ENCODE peak calls at places on chromosomes 16 and 17, in nine cellular contexts. O is CD4-positive, CD25-positive, alpha-beta regulatory T cell; Q is activated CD4-positive, alpha-beta T cell treated with anti-CD3 and anti-CD28 coated beads, Interleukin-2, amount 10 ng/mL, durations not matched to agents 24 days and 14 days; I is central memory CD4-positive, alpha-beta T cell; Z is fibroblast of lung; P is B cell; D is COR-L47; G is activated CD8-positive, alpha-beta T cell treated with anti-CD3 and anti-CD28 coated beads for 36 hours; W is naive thymus-derived CD8-positive, alpha-beta T cell. X is an unnamed sample.

GRCh38 chr17:21140911-21141310 is 14.1 kb downstream of the DHRS7B start:
- DNase-seq in O (no peak), Q (no peak), I (no peak), Z (no peak), P (no peak), D (no peak), G (no peak), W (no peak), X (no peak)

GRCh38 chr16:10367616-10368188 is 18.2 kb upstream of the ATF7IP2 start:
- DNase-seq in O (no peak), Q (no peak), I (no peak), Z (no peak), P (no peak), D (no peak), G (no peak), W (no peak), X (no peak)

GRCh38 chr17:31074772-31075538 is 19.8 kb upstream of the NF1 start:
- DNase-seq in O (no peak), Q (no peak), I (no peak), Z (peak; percentile 83), P (no peak), D (no peak), G (no peak), W (no peak), X (no peak)

GRCh38 chr16:6193718-6194117 is 1096.1 kb upstream of the EEF2KMT start:
- DNase-seq in O (no peak), Q (no peak), I (no peak), Z (peak; percentile 31), P (no peak), D (no peak), G (no peak), W (no peak), X (no peak)

GRCh38 chr17:42135664-42136653 is 13.4 kb downstream of the HSPB9 start:
- DNase-seq in O (no peak), Q (no peak), I (no peak), Z (peak; percentile 73), P (no peak), D (peak; percentile 24), G (no peak), W (no peak), X (no peak)

GRCh38 chr16:30183236-30183960 is at the start of gene CORO1A:
- DNase-seq in O (peak; percentile 85), Q (peak; percentile 96), I (peak; percentile 79), Z (peak; percentile 74), P (peak; percentile 89), D (peak; percentile 59), G (peak; percentile 90), W (peak; percentile 90), X (peak; percentile 63)

GRCh38 chr16:76941091-76941490 is 249.9 kb upstream of the MON1B start:
- DNase-seq in O (no peak), Q (no peak), I (no peak), Z (no peak), P (no peak), D (no peak), G (no peak), W (no peak), X (no peak)

GRCh38 chr17:4580291-4580690 is 4.0 kb upstream of the SMTNL2 start:
- DNase-seq in O (no peak), Q (no peak), I (no peak), Z (no peak), P (no peak), D (no peak), G (no peak), W (peak; percentile 15), X (no peak)

GRCh38 chr16:53561101-53561888 is 58.3 kb upstream of the AKTIP start:
- DNase-seq in O (no peak), Q (no peak), I (no peak), Z (no peak), P (no peak), D (no peak), G (no peak), W (no peak), X (no peak)

X was measured in NCI-H1092.